ENCODE peak calls at places on chromosome 17, in four cellular contexts. F is posterior vena cava; H is central memory CD4-positive, alpha-beta T cell; K is stimulated activated CD8-positive, alpha-beta memory T cell treated with anti-CD3 and anti-CD28 coated beads, Interleukin-7, amount 100 ng/mL, for 24 hours. A is an unnamed sample.

GRCh38 chr17:76738468-76738850 is 540 bp downstream of the MFSD11 start:
- DNase-seq in F (no peak), H (no peak), K (no peak), A (no peak)

GRCh38 chr17:80833952-80834895 is 157.4 kb upstream of the CHMP6 start:
- DNase-seq in F (peak; percentile 88), H (no peak), K (no peak), A (no peak)

GRCh38 chr17:12673788-12674187 is 8.1 kb downstream of the MYOCD start:
- DNase-seq in F (no peak), H (no peak), K (no peak), A (no peak)

GRCh38 chr17:69729937-69730336 is 315.4 kb downstream of the MAP2K6 start:
- DNase-seq in F (no peak), H (no peak), K (no peak), A (no peak)

GRCh38 chr17:49992191-49992932 is 2.7 kb downstream of the DLX3 start:
- DNase-seq in F (peak; percentile 49), H (no peak), K (no peak), A (no peak)

GRCh38 chr17:35345926-35346771 is 27.3 kb downstream of the SLFN11 start:
- DNase-seq in F (peak; percentile 92), H (no peak), K (no peak), A (peak; percentile 25)

GRCh38 chr17:31588034-31588433 is 196.6 kb downstream of the RAB11FIP4 start:
- DNase-seq in F (peak; percentile 11), H (no peak), K (no peak), A (no peak)

GRCh38 chr17:14307560-14308024 is 6.7 kb downstream of the HS3ST3B1 start:
- DNase-seq in F (no peak), H (no peak), K (no peak), A (no peak)

GRCh38 chr17:34840758-34841157 is 120.5 kb downstream of the CCT6B start:
- DNase-seq in F (no peak), H (peak; percentile 42), K (no peak), A (no peak)

GRCh38 chr17:58189436-58190146 is 2.9 kb upstream of the EPX start:
- DNase-seq in F (peak; percentile 91), H (no peak), K (no peak), A (no peak)

GRCh38 chr17:31274252-31274651 is 22.8 kb downstream of the OMG start:
- DNase-seq in F (no peak), H (no peak), K (no peak), A (no peak)

GRCh38 chr17:47660064-47660492 is 10.4 kb downstream of the KPNB1 start:
- DNase-seq in F (no peak), H (peak; percentile 56), K (no peak), A (peak; percentile 57)

GRCh38 chr17:13650096-13650675 is 48.5 kb upstream of the HS3ST3A1 start:
- DNase-seq in F (no peak), H (no peak), K (no peak), A (no peak)

GRCh38 chr17:78361227-78361683 is 1.4 kb upstream of the SOCS3 start:
- DNase-seq in F (no peak), H (no peak), K (no peak), A (no peak)

GRCh38 chr17:64115871-64116534 is 13.9 kb downstream of the ERN1 start:
- DNase-seq in F (no peak), H (no peak), K (no peak), A (no peak)

GRCh38 chr17:17096438-17097178 is 54.4 kb downstream of the MPRIP start:
- DNase-seq in F (no peak), H (no peak), K (no peak), A (no peak)

GRCh38 chr17:58414596-58414997 is 2.7 kb downstream of the RNF43 start:
- DNase-seq in F (no peak), H (no peak), K (no peak), A (no peak)

GRCh38 chr17:50079334-50080095 is 15.6 kb upstream of the PDK2 start:
- DNase-seq in F (peak; percentile 76), H (no peak), K (no peak), A (no peak)

GRCh38 chr17:45579529-45580495 is 89.3 kb upstream of the PLEKHM1 start:
- DNase-seq in F (no peak), H (no peak), K (no peak), A (no peak)

GRCh38 chr17:33868899-33869298 is 386.2 kb upstream of the CCL2 start:
- DNase-seq in F (no peak), H (no peak), K (no peak), A (no peak)

GRCh38 chr17:49969794-49970389 is 902 bp downstream of the DLX4 start:
- DNase-seq in F (no peak), H (no peak), K (no peak), A (no peak)

GRCh38 chr17:2758870-2759269 is 9.4 kb upstream of the CCDC92B start:
- DNase-seq in F (no peak), H (no peak), K (no peak), A (no peak)

GRCh38 chr17:75753514-75754377 is 11.2 kb downstream of the GALK1 start:
- DNase-seq in F (peak; percentile 92), H (peak; percentile 65), K (peak; percentile 40), A (peak; percentile 81)

GRCh38 chr17:35799942-35800341 is 4.5 kb upstream of the MMP28 start:
- DNase-seq in F (no peak), H (no peak), K (no peak), A (no peak)

GRCh38 chr17:71446635-71447034 is 674.2 kb upstream of the SOX9 start:
- DNase-seq in F (no peak), H (no peak), K (no peak), A (no peak)

GRCh38 chr17:65552214-65552613 is 9.2 kb downstream of the AXIN2 start:
- DNase-seq in F (no peak), H (no peak), K (no peak), A (no peak)

GRCh38 chr17:49252148-49252682 is 21.6 kb upstream of the PHOSPHO1 start:
- DNase-seq in F (no peak), H (no peak), K (no peak), A (no peak)